ENCODE peak calls at places on chromosomes 16 and 17, in four cellular contexts. I is HepG2, T is K562, X is H1. E is an unnamed sample.

GRCh38 chr17:57102122-57102521 is 17.1 kb downstream of the AKAP1 start:
- DNase-seq in I (no peak), T (no peak), X (no peak), E (no peak)

GRCh38 chr16:15765880-15766279 is 90.9 kb downstream of the MYH11 start:
- DNase-seq in T (peak; percentile 68), I (peak; percentile 73), X (no peak), E (peak; percentile 44)

GRCh38 chr16:21599994-21600773 is 807 bp downstream of the METTL9 start:
- DNase-seq in T (peak; percentile 54), I (peak; percentile 63), X (no peak), E (peak; percentile 59)

GRCh38 chr17:332023-332422 is 20.6 kb downstream of the RPH3AL start:
- DNase-seq in I (no peak), T (no peak), X (no peak), E (no peak)

GRCh38 chr17:36566081-36566480 is 21.4 kb downstream of the GGNBP2 start:
- DNase-seq in T (no peak), I (no peak), X (no peak), E (no peak)

GRCh38 chr17:43517161-43517560 is 29.0 kb downstream of the ETV4 start:
- DNase-seq in T (no peak), X (no peak), I (no peak), E (no peak)

GRCh38 chr17:74387365-74388218 is 20.3 kb downstream of the GPR142 start:
- DNase-seq in T (no peak), X (no peak), I (no peak), E (no peak)

GRCh38 chr17:2695243-2695960 is 16.2 kb downstream of the CLUH start:
- DNase-seq in X (no peak), I (no peak), T (no peak), E (no peak)

GRCh38 chr17:45123930-45124796 is 8.2 kb downstream of the PLCD3 start:
- DNase-seq in I (peak; percentile 86), X (no peak), T (peak; percentile 89), E (peak; percentile 90)

GRCh38 chr16:20799599-20799998 is 6.7 kb downstream of the ERI2 start:
- DNase-seq in T (peak; percentile 29), I (peak; percentile 18), X (no peak), E (peak; percentile 46)

GRCh38 chr16:78684040-78684611 is 584.7 kb downstream of the WWOX start:
- DNase-seq in I (peak; percentile 51), X (no peak), T (no peak), E (no peak)

GRCh38 chr17:50337956-50338355 is 8.0 kb upstream of the XYLT2 start:
- DNase-seq in I (no peak), T (peak; percentile 59), X (no peak), E (no peak)

GRCh38 chr17:50339381-50339780 is 6.5 kb upstream of the XYLT2 start:
- DNase-seq in X (no peak), T (no peak), I (no peak), E (no peak)

DNA sequence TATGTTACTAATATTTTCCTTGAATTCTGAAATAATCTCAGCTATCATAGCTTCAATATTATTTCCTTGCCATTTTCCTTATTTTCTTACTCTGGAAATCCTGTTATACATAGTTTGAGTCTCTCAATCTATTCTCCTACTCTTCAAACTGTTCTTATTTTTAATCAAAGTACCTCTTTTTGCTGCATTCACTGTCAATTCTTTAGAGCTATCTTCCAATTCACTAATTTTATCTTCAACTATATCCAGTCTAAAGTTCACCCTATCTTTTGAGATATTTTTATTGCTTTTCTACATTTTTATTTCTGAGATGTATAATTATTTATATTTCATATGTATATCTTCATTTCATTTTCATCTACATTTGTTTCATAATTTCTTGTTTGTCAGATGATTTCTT is 7.3 kb upstream of the XYLT2 start:
- DNase-seq in I (no peak), T (no peak), X (no peak), E (no peak)
- TF ChIP-seq EZH2 in I (no peak), T (no peak), X (no peak), E (no peak)

DNA sequence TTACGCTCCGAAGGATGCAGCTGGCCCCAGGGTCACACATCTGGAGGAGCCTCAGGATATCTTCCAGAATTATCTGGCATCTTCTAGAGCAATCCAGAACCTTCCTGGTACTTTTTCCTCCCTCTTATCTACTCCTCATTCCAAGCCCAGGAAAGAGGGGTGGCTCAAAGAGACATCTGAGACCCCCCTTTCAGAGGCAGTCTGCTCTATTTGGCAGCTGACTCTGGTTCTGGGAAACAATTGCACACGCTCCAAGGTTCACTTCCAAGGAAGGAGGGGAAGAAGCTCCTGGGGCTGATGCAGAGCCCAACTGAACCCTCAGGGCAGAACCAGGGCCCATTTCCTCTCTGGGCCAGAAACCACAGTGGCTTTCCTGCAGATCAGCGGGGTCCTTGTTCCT is 14.9 kb downstream of the RBFOX3 start:
- DNase-seq in T (no peak), X (no peak), I (no peak), E (no peak)
- H3K4me1 ChIP-seq in T (no peaks in the 10 kb centered on the region), X (peaks cover 5% of the 10 kb centered on the region), I (no peaks in the 10 kb centered on the region), E (no peaks in the 10 kb centered on the region)

GRCh38 chr16:87634411-87634810 is 32.1 kb downstream of the JPH3 start:
- DNase-seq in I (no peak), X (no peak), T (no peak), E (no peak)

GRCh38 chr16:87637357-87637756 is 35.0 kb downstream of the JPH3 start:
- DNase-seq in T (no peak), I (no peak), X (no peak), E (no peak)

GRCh38 chr16:87636741-87637140 is 34.4 kb downstream of the JPH3 start:
- DNase-seq in I (no peak), X (no peak), T (no peak), E (no peak)

GRCh38 chr16:87635541-87636049 is 33.3 kb downstream of the JPH3 start:
- DNase-seq in X (no peak), T (peak; percentile 55), I (peak; percentile 47), E (peak; percentile 15)

GRCh38 chr16:87636050-87636684 is 33.9 kb downstream of the JPH3 start:
- DNase-seq in I (peak; percentile 75), T (peak; percentile 83), X (peak; percentile 43), E (peak; percentile 61)
- TF ChIP-seq JUN in I (no peak), T (no peak), X (no peak), E (no peak)

GRCh38 chr17:75722542-75723095 is 1.4 kb downstream of the ITGB4 start:
- DNase-seq in X (no peak), T (no peak), I (no peak), E (no peak)

GRCh38 chr17:75723201-75723930 is 2.1 kb downstream of the ITGB4 start:
- DNase-seq in X (no peak), I (no peak), T (no peak), E (no peak)

GRCh38 chr17:75720656-75721462 is at the start of gene ITGB4:
- DNase-seq in X (peak; percentile 50), T (peak; percentile 40), I (peak; percentile 39), E (peak; percentile 30)

GRCh38 chr17:75721463-75722011 is 278 bp downstream of the ITGB4 start:
- DNase-seq in I (no peak), T (no peak), X (no peak), E (no peak)

DNA sequence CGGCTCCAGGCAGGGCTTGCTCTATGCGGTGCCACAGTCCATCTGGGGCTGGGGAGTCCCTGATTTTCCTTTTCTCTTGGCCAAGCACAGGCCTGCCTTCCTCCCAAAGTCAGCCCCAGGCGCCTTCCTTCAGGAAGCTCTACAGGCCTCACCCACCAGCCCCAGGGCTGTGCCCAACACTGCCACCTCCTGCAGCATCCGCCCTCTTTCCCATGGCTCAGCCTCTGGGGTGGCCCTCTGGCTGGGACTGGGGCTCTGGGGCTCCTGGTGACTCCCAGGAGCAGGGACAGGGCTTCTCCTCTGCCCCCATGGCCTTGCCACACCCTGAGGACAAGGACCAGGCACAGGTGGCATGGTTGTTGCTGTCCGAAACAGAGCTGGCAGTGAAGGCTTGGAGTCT is 817 bp downstream of the ITGB4 start:
- DNase-seq in T (no peak), I (no peak), X (no peak), E (no peak)
- TF ChIP-seq EZH2 in T (no peak), I (no peak), X (no peak), E (no peak)

GRCh38 chr17:48441862-48442261 is 11.8 kb upstream of the SKAP1 start:
- DNase-seq in I (no peak), T (no peak), X (no peak), E (no peak)
- H3K4me1 ChIP-seq in I (no peaks in the 10 kb centered on the region), T (peaks cover 9% of the 10 kb centered on the region), X (no peaks in the 10 kb centered on the region), E (peaks cover 5% of the 10 kb centered on the region)

DNA sequence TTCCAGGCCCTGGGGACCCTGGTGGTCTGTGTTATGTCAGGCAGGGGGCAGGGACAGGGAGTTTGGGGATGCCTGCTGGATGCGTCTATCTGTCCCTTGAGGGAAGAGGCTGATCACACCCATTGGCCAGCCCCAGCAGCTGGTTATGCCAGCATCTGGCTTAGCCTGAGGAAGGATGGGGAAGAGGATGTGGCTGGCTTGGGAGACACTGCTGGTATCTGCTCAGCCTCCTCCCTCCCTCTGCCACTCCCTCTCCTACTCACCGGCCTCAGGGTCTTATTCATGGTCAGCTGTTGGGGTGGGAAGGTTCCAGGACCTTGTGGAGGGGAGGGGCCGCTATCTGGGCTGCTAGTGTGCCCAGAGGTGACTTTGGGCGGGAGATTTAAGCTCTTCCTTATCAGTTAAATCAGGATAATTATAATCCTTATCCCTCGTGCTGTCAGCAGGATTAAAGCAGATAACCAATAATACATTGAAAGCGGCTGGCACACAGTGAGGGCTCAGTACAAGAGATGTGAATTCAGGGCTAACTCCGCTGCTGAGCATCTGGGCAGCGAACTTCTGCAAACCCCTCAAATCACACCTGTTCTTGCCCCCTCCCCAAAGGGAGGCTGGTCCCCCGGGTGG is 36.0 kb upstream of the MLKL start:
- DNase-seq in X (no peak), T (no peak), I (no peak), E (no peak)
- TF ChIP-seq JUN in X (no peak), T (no peak), I (no peak), E (no peak)

GRCh38 chr16:1333854-1334719 is 642 bp downstream of the BAIAP3 start:
- DNase-seq in X (no peak), T (peak; percentile 31), I (no peak), E (no peak)

GRCh38 chr16:1331712-1332617 is 1.5 kb upstream of the BAIAP3 start:
- DNase-seq in T (peak; percentile 91), I (peak; percentile 92), X (no peak), E (peak; percentile 30)

GRCh38 chr16:1330931-1331711 is 2.3 kb upstream of the BAIAP3 start:
- DNase-seq in X (no peak), I (no peak), T (no peak), E (no peak)

GRCh38 chr16:1333149-1333812 is at the start of gene BAIAP3:
- DNase-seq in X (no peak), I (no peak), T (peak; percentile 74), E (no peak)

DNA sequence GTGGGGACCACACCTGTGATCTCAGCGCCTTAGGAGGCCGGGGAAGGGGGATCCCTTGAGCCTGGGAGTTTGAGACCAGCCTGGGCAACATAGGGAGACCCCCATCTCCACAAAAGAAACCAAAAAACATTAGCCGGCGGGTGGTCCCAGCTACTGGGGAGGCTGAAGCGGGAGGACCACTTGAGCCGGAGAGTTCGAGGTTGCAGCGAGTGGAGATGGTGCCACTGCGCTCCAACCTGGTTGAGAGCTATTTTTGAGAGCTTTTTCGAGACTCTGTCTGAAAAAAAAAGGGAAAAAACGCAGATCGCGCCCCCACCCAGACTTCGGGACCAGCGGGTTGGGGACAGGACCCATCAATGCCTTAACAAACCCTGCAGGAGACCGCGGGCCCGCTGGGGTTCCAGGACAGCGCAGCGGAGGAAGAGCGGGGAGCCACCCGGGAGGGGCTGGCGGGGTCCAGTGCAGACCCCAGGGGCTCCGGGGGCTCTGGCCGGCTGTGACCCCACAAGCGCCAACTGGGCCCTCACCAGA is 762 bp upstream of the BAIAP3 start:
- DNase-seq in I (no peak), T (no peak), X (no peak), E (no peak)
- TF ChIP-seq EZH2 in I (no peak), T (no peak), X (peak; percentile 0), E (peak; percentile 73)

E was measured in endothelial cell of umbilical vein.